ENCODE peak calls at places on chromosomes 6 and 20, in five cellular contexts. H, A, E, P and J are unnamed samples.

GRCh38 chr6:12661690-12662089 is 54.9 kb upstream of the PHACTR1 start:
- DNase-seq in H (no peak), A (no peak), E (no peak), P (no peak), J (no peak)

GRCh38 chr20:59460352-59460751 is 144.0 kb upstream of the PHACTR3 start:
- DNase-seq in H (no peak), A (no peak), E (no peak), P (no peak), J (no peak)

GRCh38 chr6:107116328-107116892 is 1.1 kb upstream of the BEND3 start:
- DNase-seq in H (no peak), A (peak; percentile 18), E (no peak), P (no peak), J (peak; percentile 51)

GRCh38 chr6:108803982-108804490 is 44.2 kb upstream of the ARMC2 start:
- DNase-seq in H (no peak), A (no peak), E (no peak), P (no peak), J (no peak)

GRCh38 chr6:7121704-7122241 is 14.0 kb downstream of the RREB1 start:
- DNase-seq in H (no peak), A (no peak), E (no peak), P (no peak), J (no peak)

GRCh38 chr6:88989215-88989614 is 25.8 kb upstream of the RNGTT start:
- DNase-seq in H (peak; percentile 6), A (no peak), E (no peak), P (no peak), J (no peak)

GRCh38 chr20:40980106-40980827 is 48.4 kb upstream of the TOP1 start:
- DNase-seq in H (no peak), A (no peak), E (peak; percentile 83), P (no peak), J (no peak)

GRCh38 chr6:68256391-68256790 is 378.7 kb upstream of the ADGRB3 start:
- DNase-seq in H (no peak), A (no peak), E (no peak), P (no peak), J (no peak)

GRCh38 chr6:142702501-142703460 is 242.2 kb downstream of the HIVEP2 start:
- DNase-seq in H (no peak), A (no peak), E (no peak), P (no peak), J (peak; percentile 83)

GRCh38 chr6:28001751-28002150 is 44.7 kb downstream of the OR2B6 start:
- DNase-seq in H (no peak), A (no peak), E (no peak), P (no peak), J (no peak)

GRCh38 chr6:137044366-137045220 is at the start of gene IL20RA:
- DNase-seq in H (no peak), A (no peak), E (no peak), P (no peak), J (peak; percentile 87)

GRCh38 chr20:7371518-7372158 is 568.6 kb downstream of the HAO1 start:
- DNase-seq in H (no peak), A (no peak), E (no peak), P (no peak), J (no peak)

GRCh38 chr6:120230008-120230407 is 880.4 kb upstream of the MAN1A1 start:
- DNase-seq in H (no peak), A (no peak), E (no peak), P (peak; percentile 15), J (no peak)

GRCh38 chr20:61803416-61803902 is 262.2 kb downstream of the TAF4 start:
- DNase-seq in H (no peak), A (no peak), E (no peak), P (no peak), J (no peak)

GRCh38 chr20:641516-641913 is 11.5 kb downstream of the SRXN1 start:
- DNase-seq in H (no peak), A (peak; percentile 73), E (no peak), P (peak; percentile 85), J (peak; percentile 88)

GRCh38 chr6:16108419-16108818 is 20.5 kb upstream of the MYLIP start:
- DNase-seq in H (no peak), A (no peak), E (no peak), P (no peak), J (no peak)

GRCh38 chr20:10539818-10540553 is 104.9 kb downstream of the SLX4IP start:
- DNase-seq in H (no peak), A (no peak), E (no peak), P (no peak), J (no peak)

GRCh38 chr20:3423126-3423525 is 15.7 kb upstream of the DNAAF9 start:
- DNase-seq in H (no peak), A (no peak), E (no peak), P (no peak), J (no peak)

GRCh38 chr20:3421985-3422384 is 14.5 kb upstream of the DNAAF9 start:
- DNase-seq in H (no peak), A (no peak), E (no peak), P (no peak), J (no peak)

GRCh38 chr20:3420211-3420707 is 12.8 kb upstream of the DNAAF9 start:
- DNase-seq in H (peak; percentile 41), A (no peak), E (peak; percentile 78), P (no peak), J (no peak)
- TF ChIP-seq MXI1 in H (no peak), A (no peak), E (no peak), P (no peak), J (no peak)

GRCh38 chr6:141467041-141467440 is 665.7 kb upstream of the GJE1 start:
- DNase-seq in H (no peak), A (no peak), E (no peak), P (no peak), J (no peak)

GRCh38 chr6:141467881-141468280 is 664.8 kb upstream of the GJE1 start:
- DNase-seq in H (no peak), A (no peak), E (no peak), P (no peak), J (no peak)

GRCh38 chr6:141460743-141461484 is 671.8 kb upstream of the GJE1 start:
- DNase-seq in H (no peak), A (no peak), E (no peak), P (no peak), J (no peak)

GRCh38 chr6:141464490-141464889 is 668.2 kb upstream of the GJE1 start:
- DNase-seq in H (peak; percentile 35), A (no peak), E (no peak), P (no peak), J (no peak)

DNA sequence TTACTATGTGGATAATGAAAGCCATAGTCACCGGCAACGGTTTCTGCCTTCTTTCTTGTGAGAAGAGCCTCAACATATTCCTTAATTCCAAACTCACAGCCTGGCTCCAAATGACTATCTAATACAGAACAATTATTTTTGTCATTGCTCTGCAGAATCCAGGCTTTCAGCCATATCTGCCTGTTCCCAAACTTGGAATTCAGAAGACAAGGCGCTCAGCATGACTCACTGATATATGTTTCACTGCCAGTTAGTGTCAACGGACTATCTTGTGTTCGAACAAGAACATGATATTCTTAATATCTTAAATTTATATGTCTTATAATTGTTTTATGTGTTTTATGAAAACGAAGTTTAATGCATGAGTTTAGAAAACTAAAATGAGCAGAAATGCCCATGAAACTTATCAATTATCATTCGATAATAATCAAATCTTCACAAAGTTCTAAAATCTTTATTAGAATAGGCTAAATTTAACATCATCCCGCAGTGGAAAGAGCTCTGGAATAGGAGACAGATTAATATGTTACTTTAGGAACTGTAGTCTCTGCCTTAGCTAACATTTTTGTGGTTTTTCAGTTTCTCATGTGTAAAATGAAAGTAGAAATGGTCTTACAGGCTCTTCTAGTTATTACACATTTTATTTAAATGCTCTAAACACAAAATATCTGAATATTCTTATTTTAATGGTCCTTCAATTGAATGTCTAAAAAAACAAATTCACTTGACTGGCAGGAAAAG is 669.3 kb upstream of the GJE1 start:
- DNase-seq in H (peak; percentile 57), A (no peak), E (no peak), P (no peak), J (no peak)
- H3K27ac ChIP-seq in H (no peak overlapping the region), A (no peak overlapping the region), E (no peak overlapping the region), P (no peak overlapping the region), J (peak overlapping the region; percentile 86)

DNA sequence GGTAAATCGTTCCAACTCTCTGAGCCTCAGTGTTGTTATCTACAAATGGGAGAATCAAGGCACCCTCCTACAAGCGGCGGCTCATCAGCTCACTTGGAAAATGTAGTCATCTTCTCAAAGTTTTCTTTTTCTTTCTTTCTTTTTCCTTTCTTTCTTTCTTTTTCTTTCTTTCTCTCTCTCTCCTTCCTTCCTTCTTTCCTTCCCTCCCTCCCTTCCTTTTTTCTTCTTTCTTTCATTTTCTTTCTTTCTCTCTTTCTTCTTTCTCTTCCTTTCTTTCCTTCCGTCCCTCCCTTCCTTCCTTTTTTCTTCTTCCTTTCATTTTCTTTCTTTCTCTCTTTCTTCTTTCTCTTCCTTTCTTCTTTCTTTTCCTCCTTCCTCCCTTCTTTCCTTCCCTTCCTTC is 55.0 kb upstream of the TGM3 start:
- DNase-seq in H (no peak), A (no peak), E (no peak), P (no peak), J (no peak)
- TF ChIP-seq MXI1 in H (no peak), A (no peak), E (no peak), P (no peak), J (no peak)

GRCh38 chr6:24329022-24329421 is 28.8 kb downstream of the DCDC2 start:
- DNase-seq in H (no peak), A (no peak), E (no peak), P (no peak), J (no peak)

GRCh38 chr6:24322924-24323323 is 34.9 kb downstream of the DCDC2 start:
- DNase-seq in H (no peak), A (no peak), E (no peak), P (no peak), J (no peak)

GRCh38 chr6:24323632-24324337 is 34.1 kb downstream of the DCDC2 start:
- DNase-seq in H (no peak), A (no peak), E (no peak), P (peak; percentile 94), J (no peak)

GRCh38 chr6:24324617-24325016 is 33.2 kb downstream of the DCDC2 start:
- DNase-seq in H (no peak), A (no peak), E (no peak), P (no peak), J (no peak)

DNA sequence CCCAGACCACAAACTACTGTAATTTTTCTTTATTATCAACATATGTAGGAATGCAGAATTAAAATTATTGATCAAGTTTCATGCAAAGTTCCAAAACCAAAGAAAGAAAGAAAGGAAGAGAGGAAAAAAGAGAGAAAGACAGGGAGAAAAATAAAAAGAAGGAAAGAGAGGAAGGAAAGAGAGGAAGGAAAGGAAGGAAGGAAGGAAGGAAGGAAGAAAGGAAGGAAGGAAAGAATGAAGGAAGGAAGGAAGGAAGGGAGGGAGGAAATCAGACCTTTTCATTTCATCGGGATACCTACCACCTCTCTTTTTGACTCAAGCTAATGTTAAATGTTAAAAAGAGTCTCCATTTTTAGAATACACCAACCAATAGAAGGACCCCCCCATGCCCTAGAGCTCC is 31.9 kb downstream of the DCDC2 start:
- DNase-seq in H (no peak), A (no peak), E (no peak), P (no peak), J (no peak)
- H3K27ac ChIP-seq in H (no peak overlapping the region), A (no peak overlapping the region), E (no peak overlapping the region), P (no peak overlapping the region), J (no peak overlapping the region)